ENCODE peak calls at places on chromosomes 3 and 15, in six cellular contexts. One of them, this sample, is unnamed.

GRCh38 chr3:22189616-22190015 is 438.6 kb upstream of the ZNF385D start:
- DNase-seq in upper lobe of left lung: no peak
- DNase-seq in Peyer's patch: no peak
- DNase-seq in suprapubic skin: no peak
- DNase-seq in testis: no peak
- DNase-seq in spleen: no peak
- DNase-seq in this sample: no peak

GRCh38 chr15:81303241-81304225 is 20.4 kb downstream of the STARD5 start:
- DNase-seq in upper lobe of left lung: no peak
- DNase-seq in Peyer's patch: peak; percentile 47
- DNase-seq in suprapubic skin: no peak
- DNase-seq in testis: no peak
- DNase-seq in spleen: no peak
- DNase-seq in this sample: no peak

GRCh38 chr3:39982665-39983357 is 173.4 kb downstream of the MYRIP start:
- DNase-seq in upper lobe of left lung: no peak
- DNase-seq in Peyer's patch: no peak
- DNase-seq in suprapubic skin: no peak
- DNase-seq in testis: no peak
- DNase-seq in spleen: no peak
- DNase-seq in this sample: no peak

GRCh38 chr3:27415202-27415601 is 46.0 kb upstream of the NEK10 start:
- DNase-seq in upper lobe of left lung: no peak
- DNase-seq in Peyer's patch: no peak
- DNase-seq in suprapubic skin: no peak
- DNase-seq in testis: no peak
- DNase-seq in spleen: no peak
- DNase-seq in this sample: no peak

GRCh38 chr3:182424006-182424405 is 369.3 kb upstream of the ATP11B start:
- DNase-seq in upper lobe of left lung: no peak
- DNase-seq in Peyer's patch: no peak
- DNase-seq in suprapubic skin: no peak
- DNase-seq in testis: no peak
- DNase-seq in spleen: no peak
- DNase-seq in this sample: no peak

GRCh38 chr3:41265823-41266273 is 66.5 kb downstream of the CTNNB1 start:
- DNase-seq in upper lobe of left lung: no peak
- DNase-seq in Peyer's patch: no peak
- DNase-seq in suprapubic skin: no peak
- DNase-seq in testis: no peak
- DNase-seq in spleen: no peak
- DNase-seq in this sample: no peak

GRCh38 chr3:155101398-155101797 is 21.3 kb downstream of the MME start:
- DNase-seq in upper lobe of left lung: no peak
- DNase-seq in Peyer's patch: no peak
- DNase-seq in suprapubic skin: no peak
- DNase-seq in testis: peak; percentile 34
- DNase-seq in spleen: no peak
- DNase-seq in this sample: no peak

GRCh38 chr3:104943931-104944330 is 422.8 kb upstream of the ALCAM start:
- DNase-seq in upper lobe of left lung: no peak
- DNase-seq in Peyer's patch: no peak
- DNase-seq in suprapubic skin: no peak
- DNase-seq in testis: no peak
- DNase-seq in spleen: no peak
- DNase-seq in this sample: no peak

GRCh38 chr3:51995346-51996156 is at the start of gene RPL29:
- DNase-seq in upper lobe of left lung: peak; percentile 94
- DNase-seq in Peyer's patch: peak; percentile 97
- DNase-seq in suprapubic skin: peak; percentile 95
- DNase-seq in testis: peak; percentile 94
- DNase-seq in spleen: peak; percentile 94
- DNase-seq in this sample: peak; percentile 92

GRCh38 chr3:109089265-109089664 is 28.7 kb downstream of the MORC1 start:
- DNase-seq in upper lobe of left lung: no peak
- DNase-seq in Peyer's patch: no peak
- DNase-seq in suprapubic skin: no peak
- DNase-seq in testis: no peak
- DNase-seq in spleen: no peak
- DNase-seq in this sample: no peak

GRCh38 chr3:42533161-42533897 is 30.9 kb downstream of the VIPR1 start:
- DNase-seq in upper lobe of left lung: no peak
- DNase-seq in Peyer's patch: no peak
- DNase-seq in suprapubic skin: no peak
- DNase-seq in testis: no peak
- DNase-seq in spleen: no peak
- DNase-seq in this sample: no peak

GRCh38 chr15:34122771-34123183 is 20.9 kb downstream of the PGBD4 start:
- DNase-seq in upper lobe of left lung: no peak
- DNase-seq in Peyer's patch: no peak
- DNase-seq in suprapubic skin: no peak
- DNase-seq in testis: no peak
- DNase-seq in spleen: no peak
- DNase-seq in this sample: no peak

GRCh38 chr15:31442203-31443090 is 115.8 kb downstream of the KLF13 start:
- DNase-seq in upper lobe of left lung: no peak
- DNase-seq in Peyer's patch: no peak
- DNase-seq in suprapubic skin: no peak
- DNase-seq in testis: no peak
- DNase-seq in spleen: no peak
- DNase-seq in this sample: no peak

GRCh38 chr3:58054652-58055051 is 46.4 kb downstream of the FLNB start:
- DNase-seq in upper lobe of left lung: no peak
- DNase-seq in Peyer's patch: no peak
- DNase-seq in suprapubic skin: no peak
- DNase-seq in testis: no peak
- DNase-seq in spleen: no peak
- DNase-seq in this sample: no peak

GRCh38 chr15:60580068-60580467 is 101.1 kb upstream of the ICE2 start:
- DNase-seq in upper lobe of left lung: no peak
- DNase-seq in Peyer's patch: no peak
- DNase-seq in suprapubic skin: no peak
- DNase-seq in testis: no peak
- DNase-seq in spleen: no peak
- DNase-seq in this sample: no peak

GRCh38 chr3:177212278-177212610 is 15.0 kb upstream of the TBL1XR1 start:
- DNase-seq in upper lobe of left lung: no peak
- DNase-seq in Peyer's patch: no peak
- DNase-seq in suprapubic skin: no peak
- DNase-seq in testis: no peak
- DNase-seq in spleen: no peak
- DNase-seq in this sample: no peak

GRCh38 chr3:177351757-177352158 is 154.5 kb upstream of the TBL1XR1 start:
- DNase-seq in upper lobe of left lung: no peak
- DNase-seq in Peyer's patch: no peak
- DNase-seq in suprapubic skin: no peak
- DNase-seq in testis: no peak
- DNase-seq in spleen: no peak
- DNase-seq in this sample: no peak

GRCh38 chr15:62756326-62756994 is 286.1 kb upstream of the TPM1 start:
- DNase-seq in upper lobe of left lung: no peak
- DNase-seq in Peyer's patch: no peak
- DNase-seq in suprapubic skin: no peak
- DNase-seq in testis: no peak
- DNase-seq in spleen: no peak
- DNase-seq in this sample: no peak

GRCh38 chr3:190384241-190384863 is 3.6 kb upstream of the CLDN16 start:
- DNase-seq in upper lobe of left lung: peak; percentile 68
- DNase-seq in Peyer's patch: peak; percentile 47
- DNase-seq in suprapubic skin: no peak
- DNase-seq in testis: peak; percentile 61
- DNase-seq in spleen: no peak
- DNase-seq in this sample: no peak

GRCh38 chr15:68310178-68310810 is 32.7 kb downstream of the FEM1B start:
- DNase-seq in upper lobe of left lung: no peak
- DNase-seq in Peyer's patch: peak; percentile 30
- DNase-seq in suprapubic skin: peak; percentile 69
- DNase-seq in testis: peak; percentile 69
- DNase-seq in spleen: peak; percentile 47
- DNase-seq in this sample: no peak

GRCh38 chr3:17412950-17413530 is 329.4 kb downstream of the TBC1D5 start:
- DNase-seq in upper lobe of left lung: no peak
- DNase-seq in Peyer's patch: peak; percentile 54
- DNase-seq in suprapubic skin: no peak
- DNase-seq in testis: no peak
- DNase-seq in spleen: no peak
- DNase-seq in this sample: no peak

GRCh38 chr3:153669527-153669926 is 451.7 kb upstream of the ARHGEF26 start:
- DNase-seq in upper lobe of left lung: no peak
- DNase-seq in Peyer's patch: no peak
- DNase-seq in suprapubic skin: no peak
- DNase-seq in testis: no peak
- DNase-seq in spleen: no peak
- DNase-seq in this sample: no peak
- TF ChIP-seq CTCF in upper lobe of left lung: no peak
- TF ChIP-seq CTCF in Peyer's patch: no peak
- TF ChIP-seq CTCF in suprapubic skin: no peak
- TF ChIP-seq CTCF in testis: no peak
- TF ChIP-seq CTCF in spleen: no peak
- TF ChIP-seq CTCF in this sample: no peak

GRCh38 chr3:16266714-16267113 is 1.7 kb downstream of the OXNAD1 start:
- DNase-seq in upper lobe of left lung: no peak
- DNase-seq in Peyer's patch: no peak
- DNase-seq in suprapubic skin: no peak
- DNase-seq in testis: no peak
- DNase-seq in spleen: no peak
- DNase-seq in this sample: no peak
- H3K4me1 ChIP-seq in upper lobe of left lung: peaks cover 21% of the 10 kb centered on the region
- H3K4me1 ChIP-seq in Peyer's patch: no peaks in the 10 kb centered on the region
- H3K4me1 ChIP-seq in suprapubic skin: peaks cover 50% of the 10 kb centered on the region
- H3K4me1 ChIP-seq in testis: peaks cover 20% of the 10 kb centered on the region
- H3K4me1 ChIP-seq in spleen: peaks cover 56% of the 10 kb centered on the region
- H3K4me1 ChIP-seq in this sample: peaks cover 17% of the 10 kb centered on the region

GRCh38 chr3:45841380-45841700 is 579 bp downstream of the LZTFL1 start:
- DNase-seq in upper lobe of left lung: no peak
- DNase-seq in Peyer's patch: peak; percentile 49
- DNase-seq in suprapubic skin: no peak
- DNase-seq in testis: peak; percentile 33
- DNase-seq in spleen: no peak
- DNase-seq in this sample: no peak

GRCh38 chr3:45838466-45838865 is 3.5 kb downstream of the LZTFL1 start:
- DNase-seq in upper lobe of left lung: no peak
- DNase-seq in Peyer's patch: no peak
- DNase-seq in suprapubic skin: no peak
- DNase-seq in testis: no peak
- DNase-seq in spleen: no peak
- DNase-seq in this sample: no peak

GRCh38 chr3:45842851-45843625 is 1.1 kb upstream of the LZTFL1 start:
- DNase-seq in upper lobe of left lung: no peak
- DNase-seq in Peyer's patch: no peak
- DNase-seq in suprapubic skin: no peak
- DNase-seq in testis: no peak
- DNase-seq in spleen: no peak
- DNase-seq in this sample: no peak

DNA sequence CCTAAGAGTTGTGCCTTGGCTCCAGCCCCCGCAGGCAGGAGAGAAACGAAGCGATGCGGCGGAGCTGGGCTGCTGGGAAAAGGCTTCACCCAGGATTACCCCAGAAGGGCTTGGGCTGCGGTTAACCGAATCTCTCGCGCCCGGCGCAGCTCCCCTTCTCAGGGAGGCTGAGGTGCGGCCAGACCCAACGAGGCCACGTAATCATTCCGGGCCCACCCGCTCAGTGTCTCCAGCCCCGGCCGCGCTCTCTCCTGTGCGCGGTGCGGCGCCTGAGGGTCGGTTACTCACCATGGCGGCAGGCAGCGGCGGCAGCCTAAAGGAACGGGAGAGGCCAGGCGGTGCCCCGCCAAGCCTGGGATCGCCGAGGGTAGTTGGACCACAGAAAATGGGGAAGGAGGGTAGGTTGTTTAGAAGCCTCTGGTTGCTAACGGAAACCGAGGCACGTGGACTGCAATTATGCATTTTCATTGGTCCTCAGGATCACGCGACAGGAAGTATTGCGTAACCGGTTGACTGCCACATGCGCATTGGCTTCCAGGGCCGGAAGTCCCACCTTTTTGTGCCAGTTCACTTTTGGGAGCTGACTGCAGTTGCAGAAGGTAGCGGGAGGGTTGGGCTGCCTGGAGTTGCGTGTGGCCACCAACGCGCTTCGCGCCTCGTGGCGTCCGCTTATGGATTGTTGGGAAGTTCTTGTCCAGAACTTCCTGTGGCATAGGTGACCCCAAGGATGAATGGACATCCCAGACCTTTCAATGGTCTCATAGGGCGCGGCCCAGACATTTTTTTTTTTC is at the start of gene LZTFL1:
- DNase-seq in upper lobe of left lung: peak; percentile 88
- DNase-seq in Peyer's patch: peak; percentile 97
- DNase-seq in suprapubic skin: peak; percentile 96
- DNase-seq in testis: peak; percentile 97
- DNase-seq in spleen: peak; percentile 92
- DNase-seq in this sample: peak; percentile 94
- TF ChIP-seq POLR2A in upper lobe of left lung: peak; percentile 57
- TF ChIP-seq POLR2A in Peyer's patch: peak; percentile 12
- TF ChIP-seq POLR2A in suprapubic skin: no peak
- TF ChIP-seq POLR2A in testis: no peak
- TF ChIP-seq POLR2A in spleen: no peak
- TF ChIP-seq POLR2A in this sample: no peak

GRCh38 chr3:137998643-137999042 is 11.3 kb upstream of the CLDN18 start:
- DNase-seq in upper lobe of left lung: no peak
- DNase-seq in Peyer's patch: no peak
- DNase-seq in suprapubic skin: no peak
- DNase-seq in testis: no peak
- DNase-seq in spleen: no peak
- DNase-seq in this sample: no peak
- TF ChIP-seq CTCF in upper lobe of left lung: no peak
- TF ChIP-seq CTCF in Peyer's patch: no peak
- TF ChIP-seq CTCF in suprapubic skin: no peak
- TF ChIP-seq CTCF in testis: no peak
- TF ChIP-seq CTCF in spleen: no peak
- TF ChIP-seq CTCF in this sample: no peak

GRCh38 chr3:113117511-113118302 is 93.7 kb upstream of the BOC start:
- DNase-seq in upper lobe of left lung: no peak
- DNase-seq in Peyer's patch: no peak
- DNase-seq in suprapubic skin: no peak
- DNase-seq in testis: no peak
- DNase-seq in spleen: no peak
- DNase-seq in this sample: no peak
- H3K4me1 ChIP-seq in upper lobe of left lung: no peaks in the 10 kb centered on the region
- H3K4me1 ChIP-seq in Peyer's patch: no peaks in the 10 kb centered on the region
- H3K4me1 ChIP-seq in suprapubic skin: no peaks in the 10 kb centered on the region
- H3K4me1 ChIP-seq in testis: peaks cover 4% of the 10 kb centered on the region
- H3K4me1 ChIP-seq in spleen: no peaks in the 10 kb centered on the region
- H3K4me1 ChIP-seq in this sample: no peaks in the 10 kb centered on the region